ENCODE peak calls at places on chromosomes 12 and 14, in six cellular contexts. One of them, this sample, is unnamed.

GRCh38 chr12:47033081-47033480 is 46.3 kb upstream of the PCED1B start:
- DNase-seq in foreskin fibroblast: no peak
- DNase-seq in fibroblast of lung: peak
- DNase-seq in colonic mucosa: no peak
- DNase-seq in A549: peak
- DNase-seq in right cardiac atrium: peak
- DNase-seq in this sample: no peak

GRCh38 chr12:96189781-96190180 is 4.4 kb upstream of the ELK3 start:
- DNase-seq in foreskin fibroblast: no peak
- DNase-seq in fibroblast of lung: no peak
- DNase-seq in colonic mucosa: no peak
- DNase-seq in A549: no peak
- DNase-seq in right cardiac atrium: no peak
- DNase-seq in this sample: no peak

GRCh38 chr14:93527076-93527692 is 96.4 kb downstream of the UNC79 start:
- DNase-seq in foreskin fibroblast: no peak
- DNase-seq in fibroblast of lung: no peak
- DNase-seq in colonic mucosa: no peak
- DNase-seq in A549: no peak
- DNase-seq in right cardiac atrium: no peak
- DNase-seq in this sample: no peak

GRCh38 chr12:96889273-96889933 is 17.7 kb upstream of the NEDD1 start:
- DNase-seq in foreskin fibroblast: peak
- DNase-seq in fibroblast of lung: peak
- DNase-seq in colonic mucosa: no peak
- DNase-seq in A549: peak
- DNase-seq in right cardiac atrium: no peak
- DNase-seq in this sample: no peak

GRCh38 chr12:78793491-78793890 is 71.1 kb upstream of the SYT1 start:
- DNase-seq in foreskin fibroblast: no peak
- DNase-seq in fibroblast of lung: peak
- DNase-seq in colonic mucosa: no peak
- DNase-seq in A549: no peak
- DNase-seq in right cardiac atrium: no peak
- DNase-seq in this sample: no peak

GRCh38 chr14:74510211-74510931 is 16.8 kb downstream of the ISCA2 start:
- DNase-seq in foreskin fibroblast: peak
- DNase-seq in fibroblast of lung: peak
- DNase-seq in colonic mucosa: no peak
- DNase-seq in A549: no peak
- DNase-seq in right cardiac atrium: no peak
- DNase-seq in this sample: peak

GRCh38 chr12:39807043-39807442 is 187.4 kb upstream of the ABCD2 start:
- DNase-seq in foreskin fibroblast: no peak
- DNase-seq in fibroblast of lung: no peak
- DNase-seq in colonic mucosa: no peak
- DNase-seq in A549: peak
- DNase-seq in right cardiac atrium: no peak
- DNase-seq in this sample: peak

GRCh38 chr14:95770777-95771176 is 56.9 kb upstream of the TCL1A start:
- DNase-seq in foreskin fibroblast: no peak
- DNase-seq in fibroblast of lung: no peak
- DNase-seq in colonic mucosa: no peak
- DNase-seq in A549: no peak
- DNase-seq in right cardiac atrium: no peak
- DNase-seq in this sample: no peak

GRCh38 chr12:112482734-112483133 is 64.0 kb downstream of the PTPN11 start:
- DNase-seq in foreskin fibroblast: no peak
- DNase-seq in fibroblast of lung: no peak
- DNase-seq in colonic mucosa: no peak
- DNase-seq in A549: no peak
- DNase-seq in right cardiac atrium: no peak
- DNase-seq in this sample: no peak

GRCh38 chr12:57620936-57621496 is 9.8 kb downstream of the ARHGEF25 start:
- DNase-seq in foreskin fibroblast: no peak
- DNase-seq in fibroblast of lung: no peak
- DNase-seq in colonic mucosa: no peak
- DNase-seq in A549: no peak
- DNase-seq in right cardiac atrium: no peak
- DNase-seq in this sample: peak

GRCh38 chr14:31927348-31927826 is 149.7 kb upstream of the ARHGAP5 start:
- DNase-seq in foreskin fibroblast: peak
- DNase-seq in fibroblast of lung: peak
- DNase-seq in colonic mucosa: no peak
- DNase-seq in A549: peak
- DNase-seq in right cardiac atrium: peak
- DNase-seq in this sample: peak

GRCh38 chr14:61602733-61603077 is 92.6 kb upstream of the HIF1A start:
- DNase-seq in foreskin fibroblast: no peak
- DNase-seq in fibroblast of lung: peak
- DNase-seq in colonic mucosa: peak
- DNase-seq in A549: no peak
- DNase-seq in right cardiac atrium: no peak
- DNase-seq in this sample: no peak

GRCh38 chr14:67532998-67533753 is at the start of gene PLEKHH1:
- DNase-seq in foreskin fibroblast: peak
- DNase-seq in fibroblast of lung: peak
- DNase-seq in colonic mucosa: peak
- DNase-seq in A549: peak
- DNase-seq in right cardiac atrium: peak
- DNase-seq in this sample: peak

GRCh38 chr14:51780006-51780692 is 80.3 kb upstream of the GNG2 start:
- DNase-seq in foreskin fibroblast: peak
- DNase-seq in fibroblast of lung: peak
- DNase-seq in colonic mucosa: peak
- DNase-seq in A549: peak
- DNase-seq in right cardiac atrium: peak
- DNase-seq in this sample: peak

GRCh38 chr12:2877959-2878732 is 1.1 kb downstream of the RHNO1 start:
- DNase-seq in foreskin fibroblast: peak
- DNase-seq in fibroblast of lung: peak
- DNase-seq in colonic mucosa: no peak
- DNase-seq in A549: no peak
- DNase-seq in right cardiac atrium: no peak
- DNase-seq in this sample: peak

GRCh38 chr14:77123381-77124344 is 17.9 kb downstream of the ZDHHC22 start:
- DNase-seq in foreskin fibroblast: no peak
- DNase-seq in fibroblast of lung: no peak
- DNase-seq in colonic mucosa: peak
- DNase-seq in A549: no peak
- DNase-seq in right cardiac atrium: peak
- DNase-seq in this sample: no peak

GRCh38 chr12:108700833-108701450 is 30.4 kb downstream of the CORO1C start:
- DNase-seq in foreskin fibroblast: no peak
- DNase-seq in fibroblast of lung: no peak
- DNase-seq in colonic mucosa: no peak
- DNase-seq in A549: no peak
- DNase-seq in right cardiac atrium: no peak
- DNase-seq in this sample: no peak

DNA sequence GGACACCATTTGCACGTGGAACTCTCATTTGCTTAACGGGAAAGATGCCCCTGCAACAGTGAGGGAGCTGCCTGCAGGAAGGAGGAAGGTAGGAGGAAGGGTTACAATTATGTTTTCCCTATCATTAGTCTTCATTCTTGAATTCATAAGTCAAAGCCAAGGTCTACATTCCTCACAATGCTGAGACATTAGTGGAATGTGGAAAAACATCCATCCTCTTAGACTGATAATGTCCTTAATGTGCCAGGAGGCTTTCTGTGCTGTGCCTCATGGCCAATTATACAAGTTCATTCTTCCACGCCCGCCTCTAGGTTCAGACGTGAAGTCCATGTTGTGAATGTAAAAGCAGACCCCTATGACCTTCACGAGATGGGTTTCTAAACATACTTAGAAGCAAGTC is 1212.4 kb upstream of the TMEM132C start:
- DNase-seq in foreskin fibroblast: no peak
- DNase-seq in fibroblast of lung: peak
- DNase-seq in colonic mucosa: no peak
- DNase-seq in A549: no peak
- DNase-seq in right cardiac atrium: no peak
- DNase-seq in this sample: no peak
- H3K4me3 ChIP-seq in foreskin fibroblast: no peak
- H3K4me3 ChIP-seq in fibroblast of lung: no peak
- H3K4me3 ChIP-seq in colonic mucosa: no peak
- H3K4me3 ChIP-seq in A549: no peak
- H3K4me3 ChIP-seq in right cardiac atrium: no peak
- H3K4me3 ChIP-seq in this sample: no peak

DNA sequence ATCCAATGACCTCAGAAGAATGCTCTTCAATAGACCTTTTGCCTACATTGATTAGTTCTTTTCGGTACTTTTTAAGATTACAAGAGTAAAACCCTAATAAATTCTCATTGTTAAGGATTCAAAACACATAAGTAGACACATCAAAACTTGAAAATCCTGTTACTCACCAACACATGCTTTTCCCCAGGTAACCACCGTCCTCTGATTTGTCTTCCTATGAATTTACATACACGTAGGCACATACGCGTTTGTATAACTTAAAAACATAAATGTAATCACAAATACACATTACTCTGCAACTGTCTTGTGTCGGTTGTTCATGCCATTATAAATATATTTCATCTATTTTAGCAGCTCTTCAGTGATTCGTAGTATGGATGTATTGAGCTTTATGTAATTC is 910 bp upstream of the WASHC4 start:
- DNase-seq in foreskin fibroblast: no peak
- DNase-seq in fibroblast of lung: no peak
- DNase-seq in colonic mucosa: no peak
- DNase-seq in A549: no peak
- DNase-seq in right cardiac atrium: no peak
- DNase-seq in this sample: no peak
- H3K4me3 ChIP-seq in foreskin fibroblast: peak
- H3K4me3 ChIP-seq in fibroblast of lung: peak
- H3K4me3 ChIP-seq in colonic mucosa: peak
- H3K4me3 ChIP-seq in A549: peak
- H3K4me3 ChIP-seq in right cardiac atrium: peak
- H3K4me3 ChIP-seq in this sample: no peak

GRCh38 chr12:70919161-70919560 is 1.4 kb downstream of the PTPRR start:
- DNase-seq in foreskin fibroblast: no peak
- DNase-seq in fibroblast of lung: no peak
- DNase-seq in colonic mucosa: no peak
- DNase-seq in A549: no peak
- DNase-seq in right cardiac atrium: no peak
- DNase-seq in this sample: no peak

GRCh38 chr12:70920891-70921290 is 353 bp upstream of the PTPRR start:
- DNase-seq in foreskin fibroblast: no peak
- DNase-seq in fibroblast of lung: no peak
- DNase-seq in colonic mucosa: no peak
- DNase-seq in A549: no peak
- DNase-seq in right cardiac atrium: no peak
- DNase-seq in this sample: no peak

GRCh38 chr12:70918321-70918720 is 2.2 kb downstream of the PTPRR start:
- DNase-seq in foreskin fibroblast: no peak
- DNase-seq in fibroblast of lung: no peak
- DNase-seq in colonic mucosa: no peak
- DNase-seq in A549: no peak
- DNase-seq in right cardiac atrium: no peak
- DNase-seq in this sample: no peak

GRCh38 chr12:70919597-70920035 is 922 bp downstream of the PTPRR start:
- DNase-seq in foreskin fibroblast: no peak
- DNase-seq in fibroblast of lung: peak
- DNase-seq in colonic mucosa: no peak
- DNase-seq in A549: no peak
- DNase-seq in right cardiac atrium: no peak
- DNase-seq in this sample: peak

GRCh38 chr12:70920251-70920851 is at the start of gene PTPRR:
- DNase-seq in foreskin fibroblast: no peak
- DNase-seq in fibroblast of lung: no peak
- DNase-seq in colonic mucosa: no peak
- DNase-seq in A549: no peak
- DNase-seq in right cardiac atrium: peak
- DNase-seq in this sample: peak
- H3K4me3 ChIP-seq in foreskin fibroblast: no peak
- H3K4me3 ChIP-seq in fibroblast of lung: no peak
- H3K4me3 ChIP-seq in colonic mucosa: no peak
- H3K4me3 ChIP-seq in A549: no peak
- H3K4me3 ChIP-seq in right cardiac atrium: peak
- H3K4me3 ChIP-seq in this sample: peak

DNA sequence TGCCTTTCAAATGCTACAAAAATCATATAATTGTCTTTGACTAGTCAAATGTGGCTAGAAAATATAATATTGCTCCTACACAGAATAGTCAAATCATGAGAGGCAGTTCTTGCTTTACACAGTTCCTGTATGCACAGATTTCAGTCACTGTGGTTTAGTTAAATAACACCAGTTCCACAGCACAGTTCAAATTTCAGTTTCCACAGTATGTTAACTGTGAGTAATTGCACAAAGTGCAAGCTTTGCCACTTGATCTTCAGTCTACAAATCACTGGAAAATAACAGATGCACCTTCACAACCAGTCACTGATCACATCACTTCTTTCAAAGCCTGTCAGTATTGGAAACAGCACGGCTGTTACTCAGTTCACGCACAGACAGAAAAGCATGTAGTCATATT is 38.7 kb downstream of the KCNH5 start:
- DNase-seq in foreskin fibroblast: no peak
- DNase-seq in fibroblast of lung: no peak
- DNase-seq in colonic mucosa: no peak
- DNase-seq in A549: no peak
- DNase-seq in right cardiac atrium: no peak
- DNase-seq in this sample: no peak
- H3K4me3 ChIP-seq in foreskin fibroblast: no peak
- H3K4me3 ChIP-seq in fibroblast of lung: no peak
- H3K4me3 ChIP-seq in colonic mucosa: no peak
- H3K4me3 ChIP-seq in A549: no peak
- H3K4me3 ChIP-seq in right cardiac atrium: no peak
- H3K4me3 ChIP-seq in this sample: no peak